ENCODE peak calls at places on chromosomes 5 and 9, in nine cellular contexts. T is HCT116, P is K562, O is heart left ventricle, W is ovary, L is sigmoid colon, S is body of pancreas, B is prostate gland, X is uterus. N is an unnamed sample.

GRCh38 chr5:870973-871372 is 20.2 kb upstream of the ZDHHC11 start:
- DNase-seq in T (no peak), P (no peak), O (peak; percentile 32), W (no peak), L (no peak), S (no peak), B (no peak), X (no peak), N (no peak)

GRCh38 chr5:72129730-72130129 is 22.5 kb downstream of the MAP1B start:
- DNase-seq in T (no peak), P (no peak), O (no peak), W (no peak), L (no peak), S (no peak), B (no peak), X (no peak), N (no peak)

GRCh38 chr9:128901822-128902221 is 19.0 kb upstream of the PHYHD1 start:
- DNase-seq in T (no peak), P (no peak), O (no peak), W (no peak), L (no peak), S (no peak), B (no peak), X (no peak), N (no peak)

GRCh38 chr9:36328798-36329411 is 70.7 kb upstream of the GNE start:
- DNase-seq in T (peak; percentile 63), P (peak; percentile 43), O (no peak), W (no peak), L (no peak), S (peak; percentile 49), B (peak; percentile 78), X (no peak), N (peak; percentile 64)

GRCh38 chr9:98375138-98375726 is 119.8 kb upstream of the TBC1D2 start:
- DNase-seq in T (no peak), P (peak; percentile 47), O (no peak), W (no peak), L (no peak), S (no peak), B (no peak), X (no peak), N (no peak)

GRCh38 chr5:169006206-169006605 is 294.7 kb downstream of the SLIT3 start:
- DNase-seq in T (no peak), P (no peak), O (no peak), W (no peak), L (no peak), S (no peak), B (no peak), X (no peak), N (no peak)

GRCh38 chr5:11785771-11786342 is 118.4 kb downstream of the CTNND2 start:
- DNase-seq in T (no peak), P (no peak), O (no peak), W (no peak), L (no peak), S (peak; percentile 48), B (no peak), X (no peak), N (no peak)

GRCh38 chr5:134462761-134463160 is 51.1 kb upstream of the CDKN2AIPNL start:
- DNase-seq in T (no peak), P (peak; percentile 5), O (no peak), W (no peak), L (no peak), S (no peak), B (no peak), X (no peak), N (no peak)

DNA sequence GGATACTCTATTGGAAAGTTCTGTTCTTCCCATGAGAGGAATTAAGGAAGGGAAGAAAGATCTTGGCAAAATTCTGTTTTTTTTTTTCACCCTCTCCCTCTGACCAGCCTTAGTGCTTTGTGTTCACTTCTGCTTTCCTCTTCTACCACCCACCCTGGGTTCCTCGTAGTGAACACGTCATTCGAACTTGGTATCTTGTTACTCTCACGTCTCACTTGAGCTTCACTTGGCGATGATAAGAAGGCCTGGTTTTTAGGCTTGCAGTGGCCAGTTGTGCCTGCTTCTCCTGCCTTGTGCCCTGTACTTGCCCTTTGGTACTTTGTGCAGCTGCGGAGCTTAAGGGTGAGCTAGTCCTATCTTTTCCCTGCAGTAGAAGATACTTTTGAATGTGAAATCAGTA is 67.1 kb downstream of the ARHGAP26 start:
- DNase-seq in T (no peak), P (no peak), O (no peak), W (no peak), L (no peak), S (no peak), B (no peak), X (no peak), N (no peak)
- H3K4me3 ChIP-seq in T (no peak overlapping the region), P (no peak overlapping the region), O (no peak overlapping the region), W (no peak overlapping the region), L (no peak overlapping the region), S (no peak overlapping the region), B (no peak overlapping the region), X (no peak overlapping the region), N (no peak overlapping the region)

GRCh38 chr9:133126697-133127339 is 5.8 kb upstream of the RALGDS start:
- DNase-seq in T (no peak), P (no peak), O (no peak), W (peak; percentile 52), L (no peak), S (peak; percentile 54), B (no peak), X (no peak), N (no peak)

GRCh38 chr9:133124123-133124948 is 3.3 kb upstream of the RALGDS start:
- DNase-seq in T (no peak), P (no peak), O (no peak), W (no peak), L (no peak), S (no peak), B (no peak), X (no peak), N (no peak)

GRCh38 chr9:133127340-133127981 is 6.4 kb upstream of the RALGDS start:
- DNase-seq in T (peak; percentile 50), P (no peak), O (no peak), W (no peak), L (peak; percentile 86), S (peak; percentile 95), B (peak; percentile 62), X (peak; percentile 46), N (no peak)

GRCh38 chr9:133128152-133128551 is 7.1 kb upstream of the RALGDS start:
- DNase-seq in T (no peak), P (no peak), O (no peak), W (no peak), L (no peak), S (no peak), B (no peak), X (no peak), N (no peak)

GRCh38 chr9:133125706-133126696 is 5.0 kb upstream of the RALGDS start:
- DNase-seq in T (no peak), P (no peak), O (no peak), W (peak; percentile 60), L (peak; percentile 80), S (peak; percentile 70), B (peak; percentile 51), X (peak; percentile 62), N (no peak)
- TF ChIP-seq POLR2A in T (no peak), P (no peak), O (no peak), W (no peak), L (no peak), S (no peak), B (no peak), X (no peak), N (no peak)

GRCh38 chr9:136109351-136110081 is 9.2 kb downstream of the TMEM250 start:
- DNase-seq in T (peak; percentile 71), P (peak; percentile 76), O (peak; percentile 97), W (peak; percentile 95), L (peak; percentile 97), S (peak; percentile 95), B (peak; percentile 86), X (peak; percentile 94), N (peak; percentile 89)

GRCh38 chr9:136108648-136109266 is 9.9 kb downstream of the TMEM250 start:
- DNase-seq in T (no peak), P (no peak), O (no peak), W (no peak), L (no peak), S (no peak), B (no peak), X (no peak), N (no peak)

GRCh38 chr9:136105398-136106135 is 10.5 kb upstream of the NACC2 start:
- DNase-seq in T (no peak), P (no peak), O (peak; percentile 89), W (no peak), L (peak; percentile 91), S (no peak), B (no peak), X (no peak), N (no peak)

GRCh38 chr9:136107953-136108647 is 10.6 kb downstream of the TMEM250 start:
- DNase-seq in T (no peak), P (peak; percentile 52), O (no peak), W (no peak), L (no peak), S (no peak), B (peak; percentile 65), X (no peak), N (no peak)

DNA sequence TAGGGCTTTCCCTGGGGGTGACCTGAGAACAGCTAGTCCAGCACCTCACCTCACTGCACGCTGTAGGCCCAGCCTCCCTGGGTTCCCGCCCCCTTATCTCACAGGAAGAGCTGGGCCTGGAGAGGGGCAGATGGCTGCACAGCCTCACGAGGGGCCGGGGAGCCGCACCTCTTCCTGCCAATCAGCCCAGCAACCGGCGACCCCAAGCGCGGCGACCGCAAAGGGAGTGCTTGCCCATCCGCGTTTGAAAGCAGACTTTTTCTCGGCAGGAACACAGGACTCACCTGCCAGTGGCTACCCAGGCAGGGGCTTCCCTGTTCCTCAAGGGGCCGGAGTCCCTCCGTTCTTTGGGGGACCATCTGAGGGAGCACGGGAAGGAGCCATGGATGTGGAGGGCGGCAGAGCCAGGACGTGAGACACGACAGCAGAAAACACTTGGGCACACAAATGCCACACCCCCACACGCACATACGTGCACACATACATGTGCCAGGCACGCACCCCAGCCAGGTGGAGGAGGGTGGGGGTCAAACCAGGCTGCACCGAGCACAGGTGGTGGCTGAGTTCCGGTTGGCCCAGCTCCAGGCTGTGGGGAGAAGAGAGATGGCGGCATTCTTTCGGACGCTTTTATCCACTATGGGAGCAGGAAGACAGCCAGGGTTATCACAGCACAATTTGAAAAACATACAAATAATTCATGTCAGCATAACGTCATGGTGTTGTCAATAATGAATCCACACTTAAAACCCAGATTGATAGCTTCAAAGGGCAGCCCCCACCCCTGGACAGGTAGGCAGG is 11.3 kb downstream of the TMEM250 start:
- DNase-seq in T (no peak), P (peak; percentile 74), O (no peak), W (no peak), L (no peak), S (peak; percentile 56), B (no peak), X (no peak), N (no peak)
- H3K4me3 ChIP-seq in T (no peak overlapping the region), P (no peak overlapping the region), O (no peak overlapping the region), W (no peak overlapping the region), L (no peak overlapping the region), S (no peak overlapping the region), B (no peak overlapping the region), X (no peak overlapping the region), N (no peak overlapping the region)

GRCh38 chr9:108934323-108934885 is at the start of gene ABITRAM:
- DNase-seq in T (peak; percentile 57), P (peak; percentile 95), O (peak; percentile 87), W (peak; percentile 77), L (peak; percentile 86), S (peak; percentile 83), B (peak; percentile 67), X (peak; percentile 72), N (peak; percentile 82)

GRCh38 chr9:108937561-108938305 is 3.5 kb downstream of the ABITRAM start:
- DNase-seq in T (no peak), P (no peak), O (no peak), W (no peak), L (no peak), S (no peak), B (no peak), X (no peak), N (no peak)

GRCh38 chr9:108933231-108933630 is 693 bp downstream of the ELP1 start:
- DNase-seq in T (no peak), P (no peak), O (no peak), W (no peak), L (no peak), S (no peak), B (no peak), X (peak; percentile 13), N (no peak)

GRCh38 chr9:108928386-108928785 is 5.5 kb downstream of the ELP1 start:
- DNase-seq in T (no peak), P (no peak), O (no peak), W (no peak), L (no peak), S (no peak), B (no peak), X (no peak), N (no peak)

GRCh38 chr9:108933641-108934322 is at the start of gene ELP1:
- DNase-seq in T (peak; percentile 86), P (peak; percentile 91), O (peak; percentile 96), W (peak; percentile 95), L (peak; percentile 96), S (peak; percentile 92), B (peak; percentile 88), X (peak; percentile 90), N (peak; percentile 95)
- TF ChIP-seq POLR2A in T (peak; percentile 54), P (peak; percentile 83), O (no peak), W (peak; percentile 54), L (peak; percentile 18), S (peak; percentile 79), B (peak; percentile 43), X (no peak), N (no peak)